ENCODE peak calls at places on chromosome 20, in seven cellular contexts. F, C, W, K, G, Q and R are unnamed samples.

GRCh38 chr20:36579996-36580545 is 6.7 kb downstream of the TGIF2 start:
- DNase-seq in W (peak; percentile 78), G (no peak), F (no peak), Q (no peak), C (no peak), K (no peak), R (no peak)

GRCh38 chr20:11902264-11902663 is 15.4 kb upstream of the BTBD3 start:
- DNase-seq in Q (no peak), G (no peak), F (no peak), K (no peak), W (no peak), C (no peak), R (no peak)

GRCh38 chr20:16864069-16864468 is 115.9 kb downstream of the OTOR start:
- DNase-seq in F (no peak), C (no peak), Q (no peak), W (no peak), G (no peak), K (no peak), R (no peak)

GRCh38 chr20:59809630-59810375 is 123.6 kb downstream of the SYCP2 start:
- DNase-seq in W (no peak), F (no peak), G (no peak), C (no peak), Q (no peak), K (no peak), R (no peak)

GRCh38 chr20:11394145-11394833 is 523.4 kb upstream of the BTBD3 start:
- DNase-seq in F (no peak), G (no peak), C (no peak), W (no peak), Q (no peak), K (no peak), R (peak; percentile 100)

GRCh38 chr20:36483919-36484808 is 57.2 kb upstream of the MYL9 start:
- DNase-seq in Q (no peak), W (no peak), C (no peak), F (no peak), K (no peak), G (no peak), R (no peak)

GRCh38 chr20:1624811-1625690 is 5.2 kb upstream of the SIRPB1 start:
- DNase-seq in C (no peak), Q (no peak), F (no peak), W (no peak), K (no peak), G (no peak), R (no peak)

GRCh38 chr20:38789503-38790209 is 15.8 kb upstream of the PPP1R16B start:
- DNase-seq in F (no peak), G (no peak), C (no peak), Q (no peak), K (no peak), W (no peak), R (peak; percentile 57)

GRCh38 chr20:17856024-17856564 is 112.5 kb downstream of the SNX5 start:
- DNase-seq in W (no peak), C (no peak), F (no peak), Q (no peak), K (no peak), G (no peak), R (peak; percentile 13)

GRCh38 chr20:62203378-62204030 is 16.6 kb downstream of the HRH3 start:
- DNase-seq in F (no peak), C (no peak), G (no peak), Q (no peak), K (no peak), W (no peak), R (peak; percentile 30)

GRCh38 chr20:61875221-61875885 is 190.3 kb downstream of the TAF4 start:
- DNase-seq in C (no peak), K (no peak), G (no peak), Q (no peak), F (peak; percentile 36), W (peak; percentile 51), R (no peak)

GRCh38 chr20:39259808-39260207 is 297.7 kb downstream of the DHX35 start:
- DNase-seq in F (no peak), W (no peak), G (no peak), K (no peak), Q (no peak), C (no peak), R (no peak)

GRCh38 chr20:33239979-33240736 is 4.4 kb downstream of the BPIFA1 start:
- DNase-seq in F (no peak), K (no peak), Q (no peak), C (no peak), G (no peak), W (no peak), R (no peak)

GRCh38 chr20:2538356-2538755 is 2.0 kb downstream of the TMC2 start:
- DNase-seq in W (no peak), C (no peak), Q (no peak), G (no peak), F (no peak), K (no peak), R (no peak)

GRCh38 chr20:22430154-22430745 is 154.1 kb downstream of the FOXA2 start:
- DNase-seq in W (no peak), Q (peak; percentile 92), C (no peak), G (no peak), K (no peak), F (peak; percentile 82), R (no peak)

GRCh38 chr20:48352628-48353027 is 475.2 kb downstream of the PREX1 start:
- DNase-seq in F (no peak), Q (no peak), C (no peak), G (no peak), K (no peak), W (no peak), R (no peak)

GRCh38 chr20:4973330-4974097 is 27.8 kb downstream of the SLC23A2 start:
- DNase-seq in W (peak; percentile 81), C (peak; percentile 66), F (no peak), Q (peak; percentile 51), G (peak; percentile 30), K (peak; percentile 8), R (no peak)

GRCh38 chr20:56463428-56463827 is 5.0 kb upstream of the RTF2 start:
- DNase-seq in C (no peak), K (no peak), G (peak; percentile 22), F (no peak), W (no peak), Q (no peak), R (no peak)

GRCh38 chr20:23654005-23654404 is 16.2 kb upstream of the CST3 start:
- DNase-seq in F (no peak), Q (no peak), C (no peak), W (no peak), K (no peak), G (no peak), R (peak; percentile 52)

GRCh38 chr20:22429175-22430153 is 154.9 kb downstream of the FOXA2 start:
- DNase-seq in Q (no peak), G (no peak), W (no peak), K (no peak), F (no peak), C (no peak), R (no peak)

GRCh38 chr20:41631826-41632225 is 13.6 kb upstream of the CHD6 start:
- DNase-seq in C (no peak), F (no peak), Q (no peak), G (no peak), W (no peak), K (peak; percentile 83), R (no peak)

GRCh38 chr20:32792316-32792715 is 27.4 kb upstream of the MAPRE1 start:
- DNase-seq in W (peak; percentile 32), F (peak; percentile 77), C (no peak), G (no peak), K (no peak), Q (no peak), R (no peak)

GRCh38 chr20:20364016-20364746 is 3.7 kb upstream of the INSM1 start:
- DNase-seq in W (no peak), K (no peak), G (no peak), Q (no peak), F (peak; percentile 83), C (no peak), R (no peak)

GRCh38 chr20:21981607-21982344 is 276.3 kb downstream of the PAX1 start:
- DNase-seq in K (peak; percentile 12), F (no peak), Q (no peak), G (no peak), W (no peak), C (no peak), R (no peak)

GRCh38 chr20:40632346-40632976 is 56.6 kb downstream of the MAFB start:
- DNase-seq in G (no peak), W (no peak), F (no peak), C (no peak), Q (no peak), K (no peak), R (no peak)

GRCh38 chr20:22700387-22700786 is 116.0 kb upstream of the FOXA2 start:
- DNase-seq in C (no peak), G (no peak), W (no peak), F (no peak), K (no peak), Q (no peak), R (peak; percentile 22)

GRCh38 chr20:59580208-59580980 is 23.9 kb upstream of the PHACTR3 start:
- DNase-seq in K (no peak), W (no peak), Q (no peak), G (no peak), C (peak; percentile 18), F (no peak), R (no peak)

GRCh38 chr20:58612021-58612700 is 38.9 kb upstream of the STX16 start:
- DNase-seq in W (peak; percentile 83), K (peak; percentile 51), C (no peak), Q (no peak), F (no peak), G (no peak), R (no peak)

GRCh38 chr20:11235058-11235457 is 561.3 kb upstream of the JAG1 start:
- DNase-seq in Q (no peak), C (no peak), G (no peak), W (no peak), F (no peak), K (no peak), R (no peak)

GRCh38 chr20:34676642-34677373 is at the start of gene PIGU:
- DNase-seq in F (peak; percentile 98), K (peak; percentile 94), Q (peak; percentile 91), C (peak; percentile 96), G (peak; percentile 96), W (peak; percentile 97), R (peak; percentile 88)
- TF ChIP-seq CTCF in F (peak; percentile 3), K (peak; percentile 29), Q (no peak), C (no peak), G (no peak), W (peak; percentile 31), R (no peak)

GRCh38 chr20:57480444-57481152 is 44.3 kb downstream of the CTCFL start:
- DNase-seq in G (peak; percentile 40), C (peak; percentile 64), F (no peak), W (no peak), Q (no peak), K (no peak), R (no peak)
- H3K4me1 ChIP-seq in G (peaks cover 32% of the 10 kb centered on the region), C (peaks cover 32% of the 10 kb centered on the region), F (peaks cover 22% of the 10 kb centered on the region), W (no peaks in the 10 kb centered on the region), Q (no peaks in the 10 kb centered on the region), K (peaks cover 22% of the 10 kb centered on the region), R (no peaks in the 10 kb centered on the region)

DNA sequence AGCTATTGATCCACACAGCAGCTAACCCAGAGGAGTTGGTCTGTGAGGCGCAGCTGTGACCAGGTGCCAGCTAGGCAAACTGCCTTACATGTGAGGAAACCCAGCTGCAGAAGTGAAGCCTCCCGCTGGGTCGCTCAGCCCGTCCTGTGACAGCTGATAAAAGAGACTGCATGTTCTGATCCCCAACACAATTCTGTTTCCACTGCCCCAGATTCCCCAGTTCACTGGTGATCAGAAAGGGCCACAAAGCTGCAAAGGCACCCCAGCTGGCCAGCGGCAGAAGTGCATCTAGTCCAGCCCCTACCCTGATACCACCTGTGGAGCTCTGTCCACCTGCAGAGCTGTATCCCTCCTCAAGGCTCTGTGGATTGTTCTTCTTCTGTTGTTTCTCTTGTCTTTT is 64.5 kb downstream of the CTNNBL1 start:
- DNase-seq in F (peak; percentile 77), W (no peak), G (no peak), C (no peak), Q (peak; percentile 11), K (no peak), R (no peak)
- TF ChIP-seq CTCF in F (peak; percentile 50), W (no peak), G (no peak), C (no peak), Q (no peak), K (no peak), R (peak; percentile 25)

GRCh38 chr20:53876956-53877355 is 193.4 kb downstream of the BCAS1 start:
- DNase-seq in C (no peak), W (no peak), F (no peak), K (no peak), Q (no peak), G (no peak), R (no peak)
- H3K4me1 ChIP-seq in C (peaks cover 5% of the 10 kb centered on the region), W (no peaks in the 10 kb centered on the region), F (peaks cover 18% of the 10 kb centered on the region), K (peaks cover 9% of the 10 kb centered on the region), Q (peaks cover 26% of the 10 kb centered on the region), G (peaks cover 42% of the 10 kb centered on the region), R (peaks cover 16% of the 10 kb centered on the region)